ENCODE peak calls at places on chromosome 18, in eight cellular contexts. A is tibial nerve, S is spleen, E is ovary, K is HepG2, Z is prostate gland, T is stomach, V is body of pancreas. P is an unnamed sample.

GRCh38 chr18:74194691-74195090 is 46.4 kb downstream of the TIMM21 start:
- DNase-seq in A (no peak), E (no peak), S (no peak), Z (no peak), T (no peak), K (no peak), V (no peak), P (no peak)

GRCh38 chr18:11149441-11150270 is at the start of gene PIEZO2:
- DNase-seq in A (no peak), T (peak), V (peak), S (peak), E (peak), K (peak), Z (peak), P (peak)

GRCh38 chr18:23266717-23267446 is 131.6 kb downstream of the CABLES1 start:
- DNase-seq in S (no peak), E (no peak), Z (no peak), T (no peak), V (no peak), A (no peak), K (no peak), P (no peak)

GRCh38 chr18:63249781-63250180 is 69.8 kb downstream of the BCL2 start:
- DNase-seq in Z (peak), V (no peak), E (no peak), T (no peak), A (no peak), S (no peak), K (no peak), P (no peak)

GRCh38 chr18:24685232-24685959 is 225.0 kb downstream of the HRH4 start:
- DNase-seq in E (no peak), Z (no peak), V (no peak), K (no peak), S (no peak), A (no peak), T (no peak), P (no peak)

GRCh38 chr18:34025172-34025801 is 199.4 kb downstream of the NOL4 start:
- DNase-seq in E (no peak), V (no peak), S (no peak), Z (no peak), K (no peak), A (no peak), T (no peak), P (no peak)

GRCh38 chr18:69817335-69817935 is 130.2 kb downstream of the CD226 start:
- DNase-seq in T (no peak), S (no peak), Z (no peak), K (no peak), A (no peak), E (no peak), V (no peak), P (no peak)

GRCh38 chr18:49747876-49748275 is 65.5 kb downstream of the ACAA2 start:
- DNase-seq in E (no peak), T (no peak), S (no peak), A (no peak), Z (no peak), K (no peak), V (no peak), P (no peak)

GRCh38 chr18:13243363-13243762 is 24.8 kb downstream of the LDLRAD4 start:
- DNase-seq in K (no peak), T (no peak), E (no peak), A (no peak), S (no peak), V (no peak), Z (no peak), P (no peak)

GRCh38 chr18:33495278-33495677 is 54.8 kb upstream of the CCDC178 start:
- DNase-seq in E (no peak), A (peak), S (no peak), Z (no peak), K (peak), T (no peak), V (peak), P (no peak)

GRCh38 chr18:24831871-24832665 is 371.6 kb downstream of the HRH4 start:
- DNase-seq in Z (no peak), T (no peak), A (no peak), S (no peak), K (no peak), E (no peak), V (no peak), P (no peak)

DNA sequence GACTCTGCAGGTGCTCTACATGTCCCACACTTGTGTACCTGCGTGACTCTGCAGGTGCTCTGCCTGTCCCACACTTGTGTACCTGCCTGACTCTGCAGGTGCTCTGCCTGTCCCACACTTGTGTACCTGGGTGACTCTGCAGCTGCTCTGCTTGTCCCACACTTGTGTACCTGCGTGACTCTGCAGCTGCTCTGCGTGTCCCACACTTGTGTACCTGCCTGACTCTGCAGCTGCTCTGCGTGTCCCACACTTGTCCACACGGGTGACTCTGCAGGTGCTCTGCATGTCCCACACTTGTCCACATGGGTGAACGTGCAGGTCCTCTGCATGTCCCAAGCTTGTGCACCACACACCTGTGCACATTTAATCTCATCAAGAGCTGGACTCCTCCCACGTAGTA is 576.7 kb upstream of the SALL3 start:
- DNase-seq in Z (no peak), A (no peak), E (no peak), S (peak), K (no peak), T (no peak), V (no peak), P (no peak)
- TF ChIP-seq POLR2A in Z (no peak), A (no peak), E (no peak), S (no peak), K (no peak), T (no peak), V (no peak), P (no peak)

DNA sequence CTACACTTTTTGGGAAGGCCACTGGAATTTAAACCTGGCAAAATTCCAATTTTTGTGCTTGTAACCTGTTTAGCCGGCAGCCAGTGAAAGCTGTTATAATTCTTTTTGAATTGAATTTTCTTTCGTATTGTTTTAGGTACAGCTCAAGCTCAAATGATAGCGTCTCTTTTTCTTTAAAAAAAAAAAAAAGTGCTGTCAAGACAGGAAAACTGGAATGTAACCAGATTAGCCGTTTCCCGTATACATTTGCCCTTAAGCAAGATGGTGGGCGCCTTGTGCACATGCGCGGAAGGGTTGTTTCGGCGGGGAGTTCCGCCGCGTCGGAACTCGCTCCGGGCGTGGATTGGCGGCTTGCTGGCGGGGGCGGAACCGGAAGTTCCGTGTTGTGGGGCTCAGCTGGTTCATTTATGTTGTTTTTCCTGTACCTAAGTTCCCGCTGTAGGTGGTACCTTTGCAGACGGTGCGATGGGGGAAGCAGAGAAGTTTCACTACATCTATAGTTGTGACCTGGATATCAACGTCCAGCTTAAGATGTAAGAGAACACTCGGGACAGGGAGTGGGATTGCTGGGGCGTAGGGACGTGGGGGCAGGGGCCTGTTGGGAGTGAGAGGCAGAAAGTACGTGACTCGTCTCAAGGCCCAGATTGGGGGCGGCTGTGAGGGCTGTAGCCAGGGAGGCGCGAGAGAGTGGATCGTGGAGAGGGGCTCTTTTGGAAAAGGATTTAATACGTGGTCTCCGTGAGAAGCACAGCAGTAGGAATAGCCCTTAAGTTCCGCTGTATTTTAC is at the start of gene PIK3C3:
- DNase-seq in T (peak), K (peak), V (peak), S (peak), A (peak), E (peak), Z (peak), P (peak)
- TF ChIP-seq POLR2A in T (no peak), K (peak), V (peak), S (no peak), A (no peak), E (no peak), Z (peak), P (no peak)

GRCh38 chr18:50832754-50833153 is 12.9 kb upstream of the MRO start:
- DNase-seq in E (no peak), V (no peak), A (no peak), T (no peak), K (no peak), S (no peak), Z (no peak), P (no peak)

GRCh38 chr18:50826027-50826426 is 6.2 kb upstream of the MRO start:
- DNase-seq in A (no peak), Z (no peak), V (no peak), T (no peak), E (no peak), K (no peak), S (no peak), P (no peak)

GRCh38 chr18:50830544-50830943 is 10.7 kb upstream of the MRO start:
- DNase-seq in S (no peak), E (no peak), V (no peak), K (no peak), Z (no peak), T (no peak), A (peak), P (no peak)

GRCh38 chr18:50829644-50830043 is 9.8 kb upstream of the MRO start:
- DNase-seq in K (no peak), T (no peak), S (no peak), Z (no peak), E (no peak), A (no peak), V (no peak), P (no peak)
- TF ChIP-seq POLR2A in K (no peak), T (no peak), S (no peak), Z (no peak), E (no peak), A (no peak), V (no peak), P (no peak)

GRCh38 chr18:47235096-47235495 is 16.4 kb downstream of the SKOR2 start:
- DNase-seq in K (no peak), Z (no peak), T (no peak), A (no peak), S (no peak), E (no peak), V (no peak), P (no peak)
- TF ChIP-seq POLR2A in K (no peak), Z (no peak), T (no peak), A (no peak), S (no peak), E (no peak), V (no peak), P (no peak)

P was measured in H54.